ENCODE peak calls at places on chromosomes 16 and 17, in eight cellular contexts. N, J, E, O, H, X, S and K are unnamed samples.

GRCh38 chr17:47980516-47980915 is 9.6 kb downstream of the CDK5RAP3 start:
- DNase-seq in N (no peak), J (no peak), E (no peak), O (no peak), H (no peak), X (peak), S (no peak), K (no peak)

GRCh38 chr16:1832831-1833454 is 5.9 kb downstream of the FAHD1 start:
- DNase-seq in N (no peak), J (no peak), E (no peak), O (no peak), H (no peak), X (no peak), S (no peak), K (no peak)

GRCh38 chr17:64053101-64053500 is 32.7 kb upstream of the ICAM2 start:
- DNase-seq in N (no peak), J (no peak), E (no peak), O (no peak), H (no peak), X (no peak), S (no peak), K (no peak)

GRCh38 chr16:89341274-89341673 is 123.8 kb downstream of the ZNF778 start:
- DNase-seq in N (no peak), J (peak), E (no peak), O (no peak), H (no peak), X (no peak), S (no peak), K (no peak)

GRCh38 chr17:76688165-76688622 is 22.6 kb downstream of the MXRA7 start:
- DNase-seq in N (no peak), J (no peak), E (no peak), O (no peak), H (no peak), X (no peak), S (no peak), K (no peak)

GRCh38 chr17:72440961-72441360 is 320.1 kb downstream of the SOX9 start:
- DNase-seq in N (no peak), J (no peak), E (no peak), O (no peak), H (no peak), X (no peak), S (no peak), K (no peak)

GRCh38 chr17:79695293-79696158 is 35.2 kb upstream of the ENPP7 start:
- DNase-seq in N (no peak), J (peak), E (no peak), O (no peak), H (no peak), X (no peak), S (no peak), K (peak)

GRCh38 chr16:16992986-16993783 is 477.6 kb downstream of the XYLT1 start:
- DNase-seq in N (no peak), J (no peak), E (no peak), O (no peak), H (no peak), X (no peak), S (peak), K (no peak)

GRCh38 chr16:27426423-27427408 is 24.7 kb downstream of the IL21R start:
- DNase-seq in N (peak), J (no peak), E (peak), O (no peak), H (peak), X (no peak), S (peak), K (peak)

GRCh38 chr17:39064374-39064773 is 87.1 kb downstream of the PLXDC1 start:
- DNase-seq in N (no peak), J (no peak), E (no peak), O (no peak), H (no peak), X (no peak), S (no peak), K (peak)

GRCh38 chr17:62869885-62870580 is 61.9 kb upstream of the MARCHF10 start:
- DNase-seq in N (no peak), J (peak), E (peak), O (no peak), H (peak), X (peak), S (no peak), K (peak)

GRCh38 chr16:77876776-77877175 is 88.4 kb downstream of the VAT1L start:
- DNase-seq in N (no peak), J (no peak), E (no peak), O (no peak), H (no peak), X (no peak), S (no peak), K (no peak)

GRCh38 chr17:64038331-64039105 is 18.1 kb upstream of the ICAM2 start:
- DNase-seq in N (no peak), J (no peak), E (no peak), O (no peak), H (no peak), X (no peak), S (peak), K (no peak)

GRCh38 chr16:77359065-77359502 is 75.8 kb downstream of the ADAMTS18 start:
- DNase-seq in N (no peak), J (no peak), E (no peak), O (no peak), H (peak), X (no peak), S (no peak), K (peak)

GRCh38 chr16:14102925-14103720 is 32.0 kb downstream of the MRTFB start:
- DNase-seq in N (no peak), J (no peak), E (no peak), O (no peak), H (no peak), X (no peak), S (peak), K (no peak)

GRCh38 chr16:19583665-19584300 is 28.3 kb downstream of the VPS35L start:
- DNase-seq in N (no peak), J (peak), E (peak), O (no peak), H (no peak), X (peak), S (peak), K (no peak)

GRCh38 chr17:70168979-70169706 is at the start of gene KCNJ2:
- DNase-seq in N (peak), J (peak), E (peak), O (no peak), H (no peak), X (peak), S (peak), K (no peak)

GRCh38 chr16:75111514-75112280 is 4.9 kb downstream of the LDHD start:
- DNase-seq in N (no peak), J (no peak), E (no peak), O (no peak), H (no peak), X (no peak), S (no peak), K (no peak)

GRCh38 chr16:30526137-30526822 is at the start of gene ZNF768:
- DNase-seq in N (no peak), J (peak), E (peak), O (no peak), H (peak), X (no peak), S (peak), K (no peak)

GRCh38 chr17:60579090-60579489 is 20.9 kb upstream of the PPM1D start:
- DNase-seq in N (no peak), J (no peak), E (no peak), O (no peak), H (no peak), X (no peak), S (no peak), K (no peak)

GRCh38 chr17:63629627-63630026 is 7.4 kb downstream of the MAP3K3 start:
- DNase-seq in N (no peak), J (no peak), E (no peak), O (no peak), H (peak), X (no peak), S (no peak), K (no peak)

GRCh38 chr17:18182978-18183333 is 672 bp upstream of the ALKBH5 start:
- DNase-seq in N (peak), J (peak), E (no peak), O (no peak), H (peak), X (peak), S (peak), K (peak)

GRCh38 chr16:27778171-27778925 is 228.4 kb downstream of the KATNIP start:
- DNase-seq in N (no peak), J (peak), E (no peak), O (no peak), H (no peak), X (no peak), S (no peak), K (no peak)

GRCh38 chr16:28537964-28538732 is 626 bp downstream of the NUPR1 start:
- DNase-seq in N (no peak), J (no peak), E (no peak), O (no peak), H (no peak), X (no peak), S (no peak), K (no peak)

GRCh38 chr16:19102187-19102872 is 11.4 kb upstream of the ITPRIPL2 start:
- DNase-seq in N (no peak), J (no peak), E (no peak), O (no peak), H (no peak), X (no peak), S (no peak), K (no peak)

DNA sequence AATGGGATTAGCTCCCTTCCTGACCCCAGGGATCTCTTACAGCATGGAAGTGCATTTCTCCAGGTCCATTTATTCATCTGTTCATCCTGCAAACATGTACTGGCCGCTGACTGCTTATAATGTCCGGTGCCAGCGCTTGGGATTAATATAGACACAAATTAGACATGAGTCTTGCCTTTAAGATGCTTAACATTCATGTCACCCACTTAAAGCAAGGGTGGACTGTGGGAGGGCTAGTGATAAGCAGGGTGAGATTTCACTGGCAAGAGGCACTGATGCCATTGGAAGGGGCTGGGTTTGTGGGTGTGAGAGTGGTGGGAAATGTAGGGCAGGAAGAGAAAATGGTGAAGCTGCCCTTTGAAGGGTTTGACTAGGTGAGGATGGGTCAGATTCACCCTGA is 92.2 kb upstream of the MPHOSPH6 start:
- DNase-seq in N (no peak), J (no peak), E (no peak), O (no peak), H (no peak), X (no peak), S (no peak), K (no peak)
- H3K4me3 ChIP-seq in N (no peak), J (no peak), E (no peak), O (no peak), H (no peak), X (no peak), S (no peak), K (no peak)

GRCh38 chr16:49483651-49484451 is 110.2 kb downstream of the C16orf78 start:
- DNase-seq in N (no peak), J (no peak), E (no peak), O (no peak), H (no peak), X (no peak), S (no peak), K (no peak)
- H3K4me3 ChIP-seq in N (peak), J (no peak), E (no peak), O (no peak), H (no peak), X (peak), S (no peak), K (no peak)

GRCh38 chr17:42781639-42782401 is 1.4 kb downstream of the WNK4 start:
- DNase-seq in N (no peak), J (peak), E (no peak), O (no peak), H (no peak), X (no peak), S (no peak), K (no peak)
- H3K4me3 ChIP-seq in N (no peak), J (peak), E (no peak), O (no peak), H (no peak), X (no peak), S (no peak), K (peak)

GRCh38 chr17:3513305-3514035 is 37.7 kb downstream of the ASPA start:
- DNase-seq in N (no peak), J (no peak), E (no peak), O (no peak), H (no peak), X (no peak), S (no peak), K (no peak)
- H3K4me3 ChIP-seq in N (no peak), J (no peak), E (no peak), O (no peak), H (no peak), X (no peak), S (no peak), K (no peak)

GRCh38 chr16:694863-695354 is 4.7 kb upstream of the WDR24 start:
- DNase-seq in N (no peak), J (no peak), E (no peak), O (no peak), H (no peak), X (no peak), S (no peak), K (no peak)

GRCh38 chr16:695355-696089 is 5.3 kb upstream of the WDR24 start:
- DNase-seq in N (no peak), J (no peak), E (no peak), O (peak), H (peak), X (no peak), S (peak), K (no peak)

GRCh38 chr16:693364-693763 is 3.2 kb upstream of the WDR24 start:
- DNase-seq in N (no peak), J (no peak), E (no peak), O (no peak), H (no peak), X (no peak), S (no peak), K (no peak)

GRCh38 chr16:693766-694165 is 3.6 kb upstream of the WDR24 start:
- DNase-seq in N (no peak), J (no peak), E (no peak), O (no peak), H (no peak), X (no peak), S (no peak), K (no peak)

DNA sequence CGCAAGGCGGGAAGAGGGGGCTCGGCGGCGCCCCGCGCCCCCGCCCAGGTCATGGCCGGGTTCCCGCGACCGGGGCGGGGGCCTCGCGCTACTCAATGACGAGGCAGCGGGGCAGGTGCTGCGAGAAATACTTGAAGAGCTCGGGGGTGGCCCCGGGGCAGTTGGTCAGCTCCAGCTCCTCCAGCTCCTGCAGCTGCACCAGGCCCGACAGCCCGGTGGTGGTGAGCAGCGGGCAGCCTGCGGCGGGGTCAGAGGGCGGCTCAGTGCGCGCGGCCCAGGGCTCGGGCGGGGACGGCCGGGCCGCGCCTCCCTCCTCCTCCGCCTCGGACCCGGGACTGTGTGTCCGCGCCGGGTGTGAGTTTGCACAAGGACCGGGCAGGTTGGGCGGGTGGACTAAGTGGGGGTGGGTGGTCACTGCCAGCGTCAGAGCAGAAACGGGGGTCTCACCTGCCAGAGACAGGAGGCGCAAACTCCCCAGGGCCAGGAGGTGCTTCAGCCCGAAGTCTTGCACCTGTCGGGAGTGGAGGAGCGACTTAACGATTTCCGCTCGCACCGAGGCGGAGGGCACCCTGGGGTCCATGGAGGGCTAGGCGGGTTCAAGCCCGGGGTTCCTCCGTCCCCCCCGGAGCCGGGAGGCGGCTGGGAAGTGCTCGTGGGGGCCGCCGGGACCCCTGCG is 4.1 kb upstream of the WDR24 start:
- DNase-seq in N (no peak), J (no peak), E (no peak), O (no peak), H (no peak), X (no peak), S (no peak), K (no peak)
- H3K4me3 ChIP-seq in N (peak), J (no peak), E (no peak), O (peak), H (no peak), X (no peak), S (peak), K (no peak)

GRCh38 chr17:36482611-36483504 is 3.6 kb upstream of the ZNHIT3 start:
- DNase-seq in N (peak), J (peak), E (peak), O (peak), H (no peak), X (peak), S (peak), K (peak)
- H3K4me3 ChIP-seq in N (peak), J (peak), E (no peak), O (peak), H (no peak), X (no peak), S (peak), K (peak)

GRCh38 chr16:67544329-67544841 is 15.8 kb downstream of the RIPOR1 start:
- DNase-seq in N (no peak), J (peak), E (no peak), O (no peak), H (no peak), X (no peak), S (no peak), K (no peak)
- H3K4me3 ChIP-seq in N (no peak), J (no peak), E (no peak), O (no peak), H (no peak), X (no peak), S (no peak), K (no peak)

GRCh38 chr17:78486946-78487680 is 90.1 kb downstream of the DNAH17 start:
- DNase-seq in N (no peak), J (no peak), E (no peak), O (no peak), H (no peak), X (no peak), S (no peak), K (no peak)

GRCh38 chr17:78486228-78486802 is 90.9 kb downstream of the DNAH17 start:
- DNase-seq in N (no peak), J (no peak), E (no peak), O (no peak), H (no peak), X (no peak), S (no peak), K (no peak)

GRCh38 chr17:78485416-78486168 is 91.6 kb downstream of the DNAH17 start:
- DNase-seq in N (no peak), J (no peak), E (peak), O (no peak), H (no peak), X (no peak), S (no peak), K (no peak)

GRCh38 chr17:78488156-78488555 is 89.0 kb downstream of the DNAH17 start:
- DNase-seq in N (no peak), J (no peak), E (no peak), O (no peak), H (no peak), X (no peak), S (no peak), K (no peak)

GRCh38 chr17:78484300-78485159 is 92.7 kb downstream of the DNAH17 start:
- DNase-seq in N (no peak), J (no peak), E (peak), O (peak), H (no peak), X (no peak), S (peak), K (no peak)
- H3K4me3 ChIP-seq in N (peak), J (no peak), E (peak), O (peak), H (peak), X (no peak), S (no peak), K (peak)

DNA sequence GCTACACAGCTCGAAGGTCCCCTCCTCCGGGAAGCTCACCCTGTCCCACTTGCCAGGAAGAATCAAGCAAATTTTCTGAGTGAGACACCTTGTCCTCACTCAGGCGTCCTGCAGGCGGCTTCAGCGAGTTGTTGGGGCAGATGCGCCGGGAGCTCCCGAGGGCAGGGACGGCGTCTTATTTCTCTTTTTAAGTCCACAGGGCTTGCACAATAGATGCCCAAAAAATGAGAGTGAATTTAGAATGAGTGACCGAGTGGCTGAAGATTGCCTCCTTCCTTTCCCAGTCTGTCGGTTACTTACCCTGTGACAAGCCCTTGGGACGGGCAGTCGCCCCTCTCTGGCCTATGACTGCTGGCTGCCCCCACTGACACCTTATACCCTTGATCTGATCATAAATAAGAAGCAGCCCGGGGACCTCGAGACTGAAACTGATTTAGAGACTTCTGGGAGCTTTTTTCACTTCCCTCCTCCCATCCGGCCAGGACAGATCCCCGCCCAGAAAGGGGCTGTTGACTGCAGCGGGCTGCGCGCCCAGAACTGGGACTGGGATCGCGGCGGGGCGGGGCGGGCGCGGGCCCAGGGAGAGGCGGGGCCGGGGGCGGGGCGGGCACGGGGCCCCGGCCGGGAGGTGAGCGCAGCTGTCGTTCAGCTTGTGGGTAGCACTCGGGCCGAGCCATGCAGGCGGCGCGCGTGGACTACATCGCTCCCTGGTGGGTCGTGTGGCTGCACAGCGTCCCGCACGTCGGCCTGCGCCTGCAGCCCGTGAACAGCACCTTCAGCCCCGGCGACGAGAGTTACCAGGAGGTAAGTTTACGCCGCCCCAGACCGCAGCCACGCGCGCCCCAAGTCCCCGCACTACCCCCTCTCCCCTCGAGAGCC is at the start of gene TTYH2:
- DNase-seq in N (peak), J (peak), E (peak), O (peak), H (peak), X (peak), S (peak), K (peak)
- H3K4me3 ChIP-seq in N (peak), J (peak), E (peak), O (peak), H (peak), X (peak), S (peak), K (peak)

GRCh38 chr17:6712854-6713129 is 377 bp downstream of the SLC13A5 start:
- DNase-seq in N (peak), J (peak), E (no peak), O (no peak), H (no peak), X (no peak), S (no peak), K (no peak)
- H3K4me3 ChIP-seq in N (peak), J (no peak), E (no peak), O (peak), H (no peak), X (no peak), S (no peak), K (peak)